ENCODE peak calls at places on chromosomes 2 and 18, in six cellular contexts. W is RWPE2, M is body of pancreas, T is IMR-90, P is stomach, A is pancreas. N is an unnamed sample.

GRCh38 chr2:12412898-12413305 is 303.8 kb upstream of the TRIB2 start:
- DNase-seq in W (no peak), A (no peak), M (no peak), P (no peak), T (peak; percentile 81), N (no peak)

GRCh38 chr2:169827272-169828140 is at the start of gene UBR3:
- DNase-seq in M (peak; percentile 94), W (peak; percentile 92), T (peak; percentile 91), P (peak; percentile 93), A (peak; percentile 91), N (peak; percentile 90)

GRCh38 chr2:101517753-101518152 is 42.8 kb upstream of the RFX8 start:
- DNase-seq in A (no peak), W (no peak), M (no peak), P (no peak), T (peak; percentile 65), N (no peak)

GRCh38 chr2:230434677-230435324 is 18.8 kb downstream of the SP100 start:
- DNase-seq in P (no peak), W (no peak), A (no peak), M (no peak), T (no peak), N (no peak)

GRCh38 chr2:163774862-163775261 is 39.1 kb upstream of the FIGN start:
- DNase-seq in T (peak; percentile 81), P (no peak), M (no peak), W (no peak), A (no peak), N (no peak)

GRCh38 chr18:35610724-35611123 is 29.2 kb downstream of the GALNT1 start:
- DNase-seq in T (no peak), M (no peak), A (no peak), W (no peak), P (no peak), N (no peak)

GRCh38 chr2:208142255-208142924 is 3.6 kb downstream of the CRYGB start:
- DNase-seq in W (no peak), M (no peak), A (no peak), P (no peak), T (peak; percentile 4), N (no peak)

GRCh38 chr2:102122115-102122514 is 20.4 kb upstream of the IL1R1 start:
- DNase-seq in M (no peak), P (no peak), A (no peak), T (peak; percentile 95), W (no peak), N (no peak)

GRCh38 chr2:54871457-54872103 is 148.1 kb downstream of the EML6 start:
- DNase-seq in M (peak; percentile 13), A (no peak), T (peak; percentile 45), W (no peak), P (no peak), N (no peak)

GRCh38 chr2:219279916-219280516 is 850 bp downstream of the DNAJB2 start:
- DNase-seq in W (no peak), T (no peak), M (no peak), A (no peak), P (no peak), N (no peak)

GRCh38 chr2:50492452-50492851 is 539.5 kb downstream of the NRXN1 start:
- DNase-seq in P (peak; percentile 39), W (no peak), M (peak; percentile 60), T (peak; percentile 65), A (peak; percentile 13), N (peak; percentile 87)
- H3K4me3 ChIP-seq in P (peak overlapping the region; percentile 28), W (no peak overlapping the region), M (no peak overlapping the region), T (no peak overlapping the region), A (no peak overlapping the region), N (no peak overlapping the region)

DNA sequence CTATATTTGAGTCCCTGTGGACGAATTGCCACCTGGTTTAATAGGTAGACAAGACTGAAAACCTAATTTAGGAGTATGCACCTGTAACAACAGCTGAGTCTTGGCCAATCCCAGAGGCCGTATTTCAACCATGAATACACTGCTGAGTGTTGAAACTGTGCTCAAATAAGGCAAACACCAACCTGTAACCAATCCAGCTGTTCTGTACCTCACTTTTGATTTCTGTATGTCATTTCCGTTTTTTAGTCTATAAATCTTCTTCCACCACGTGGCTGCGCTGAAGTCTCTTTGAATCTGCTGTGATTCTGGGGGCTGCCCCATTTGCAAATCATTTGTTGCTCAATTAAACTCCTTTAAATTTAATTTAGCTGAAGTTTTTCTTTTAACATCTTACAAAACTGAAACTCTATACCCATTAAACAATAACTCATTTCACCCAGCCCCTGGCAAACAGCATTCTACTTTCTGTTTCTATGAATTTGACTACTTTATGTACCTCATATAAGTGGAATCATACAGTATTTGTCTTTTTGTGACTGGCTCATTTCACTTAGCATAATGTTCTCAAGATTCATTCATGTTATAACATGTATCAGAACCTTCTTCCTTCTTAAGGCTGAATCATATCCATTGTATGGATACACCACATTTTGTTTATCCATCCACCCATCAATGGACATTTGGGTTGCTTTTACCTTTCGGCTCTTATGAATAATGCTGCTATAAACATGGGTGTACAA is 7.5 kb upstream of the YPEL5 start:
- DNase-seq in A (no peak), W (no peak), T (no peak), M (no peak), P (no peak), N (no peak)
- H3K4me3 ChIP-seq in A (no peak overlapping the region), W (no peak overlapping the region), T (no peak overlapping the region), M (no peak overlapping the region), P (no peak overlapping the region), N (no peak overlapping the region)

DNA sequence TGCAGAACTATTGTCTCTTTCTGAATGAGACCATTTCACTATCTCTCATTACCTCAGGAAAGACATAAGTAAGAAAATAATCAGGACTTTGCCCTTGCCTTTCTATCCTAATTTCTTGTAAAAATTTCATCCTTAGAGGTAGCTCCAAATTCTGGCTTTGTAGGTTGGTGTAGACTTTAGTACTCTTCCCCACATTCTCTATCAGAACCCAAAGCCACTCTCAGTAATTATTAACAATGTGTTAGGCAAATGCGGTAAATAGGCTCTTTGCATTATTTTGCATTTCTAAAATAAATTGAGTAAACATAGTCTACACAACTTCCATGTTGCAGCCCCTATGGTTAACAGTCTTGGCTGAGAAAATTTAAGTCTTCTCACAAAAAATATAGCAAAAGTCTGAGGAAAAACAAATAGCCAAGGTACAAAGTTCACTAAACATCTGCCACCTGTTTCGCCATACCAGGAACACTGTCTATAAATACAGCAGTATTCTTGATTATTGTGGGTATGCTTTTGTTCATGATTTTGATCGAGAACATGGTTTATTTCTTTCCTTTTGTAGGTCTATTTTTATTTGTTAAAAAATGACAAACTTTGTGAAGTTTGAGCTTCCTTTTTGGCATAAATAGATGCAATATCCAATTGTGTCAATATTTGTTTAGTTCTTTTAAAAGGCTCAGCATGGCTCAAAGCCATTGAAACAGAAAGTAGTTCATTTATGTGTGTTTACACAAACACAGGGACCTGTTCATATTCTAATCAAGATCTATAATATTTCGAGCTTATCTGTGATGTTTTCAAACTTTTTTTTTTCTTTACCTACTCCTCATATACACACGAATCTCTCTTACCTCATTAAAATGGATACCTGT is 1061.5 kb downstream of the CNTNAP5 start:
- DNase-seq in W (no peak), A (peak; percentile 43), M (peak; percentile 64), T (no peak), P (no peak), N (no peak)
- H3K4me3 ChIP-seq in W (no peak overlapping the region), A (no peak overlapping the region), M (no peak overlapping the region), T (no peak overlapping the region), P (no peak overlapping the region), N (no peak overlapping the region)

GRCh38 chr2:26017464-26018183 is 16.3 kb upstream of the RAB10 start:
- DNase-seq in A (no peak), M (no peak), P (no peak), W (no peak), T (no peak), N (no peak)
- H3K4me3 ChIP-seq in A (no peak overlapping the region), M (no peak overlapping the region), P (no peak overlapping the region), W (no peak overlapping the region), T (no peak overlapping the region), N (no peak overlapping the region)

GRCh38 chr2:145323512-145323911 is 803.6 kb upstream of the ZEB2 start:
- DNase-seq in T (peak; percentile 41), W (no peak), A (no peak), P (no peak), M (no peak), N (no peak)
- H3K4me3 ChIP-seq in T (no peak overlapping the region), W (no peak overlapping the region), A (no peak overlapping the region), P (no peak overlapping the region), M (no peak overlapping the region), N (no peak overlapping the region)

GRCh38 chr18:7684966-7685365 is 117.8 kb downstream of the PTPRM start:
- DNase-seq in P (no peak), W (no peak), A (no peak), M (no peak), T (no peak), N (no peak)
- H3K4me3 ChIP-seq in P (no peak overlapping the region), W (no peak overlapping the region), A (no peak overlapping the region), M (no peak overlapping the region), T (no peak overlapping the region), N (no peak overlapping the region)

DNA sequence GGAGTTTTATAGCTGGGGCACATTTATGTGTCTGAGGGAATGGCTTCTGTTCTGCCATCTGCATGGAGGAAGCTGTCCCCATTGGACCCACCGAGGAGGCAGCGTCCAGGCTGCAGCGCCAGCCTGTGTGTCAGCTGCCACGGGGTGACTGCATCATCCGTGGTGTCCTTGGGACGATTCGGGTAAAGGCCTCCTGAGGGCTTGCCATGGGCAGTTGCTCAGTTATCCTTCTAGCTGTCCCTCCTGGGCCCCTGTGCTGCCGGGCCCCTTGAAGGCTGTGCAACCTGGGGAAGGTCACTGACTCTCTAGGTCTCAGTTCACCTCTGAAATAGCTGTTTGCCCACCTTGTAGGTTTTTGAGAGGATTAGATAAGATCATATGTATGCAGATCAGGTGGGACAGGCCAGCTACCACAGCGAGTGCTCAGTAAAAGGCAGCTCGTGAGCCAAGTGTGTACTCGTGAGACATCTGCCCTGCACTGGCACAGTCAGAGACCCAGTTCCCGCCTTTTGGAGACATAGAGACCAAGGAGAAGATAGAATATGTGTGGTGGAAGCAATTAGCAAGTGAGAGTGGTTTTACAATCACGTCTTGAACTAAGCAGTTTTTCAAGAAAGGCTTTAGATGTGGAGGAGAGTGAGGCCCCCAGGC is 10.6 kb downstream of the LDLRAD4 start:
- DNase-seq in W (no peak), P (no peak), M (no peak), A (no peak), T (no peak), N (no peak)
- H3K4me3 ChIP-seq in W (no peak overlapping the region), P (no peak overlapping the region), M (no peak overlapping the region), A (no peak overlapping the region), T (no peak overlapping the region), N (no peak overlapping the region)

N was measured in HAP-1.